ENCODE peak calls at places on chromosomes 1 and 21, in five cellular contexts. Y, E, O, A and K are unnamed samples.

GRCh38 chr1:221598122-221598521 is 143.8 kb downstream of the DUSP10 start:
- DNase-seq in E (no peak), Y (no peak), A (no peak), O (no peak), K (no peak)

GRCh38 chr21:36163780-36164426 is 7.3 kb downstream of the DOP1B start:
- DNase-seq in Y (no peak), E (no peak), O (no peak), A (no peak), K (no peak)

GRCh38 chr1:228085287-228085926 is 2.9 kb downstream of the ARF1 start:
- DNase-seq in A (peak; percentile 90), E (no peak), Y (no peak), O (peak; percentile 66), K (peak; percentile 12)

GRCh38 chr1:81208441-81208840 is 592.3 kb upstream of the ADGRL2 start:
- DNase-seq in A (no peak), E (no peak), Y (no peak), O (peak; percentile 82), K (no peak)

GRCh38 chr1:62462370-62462769 is 25.5 kb downstream of the USP1 start:
- DNase-seq in O (no peak), Y (no peak), A (no peak), E (no peak), K (no peak)

GRCh38 chr1:53826367-53826766 is 11.7 kb downstream of the NDC1 start:
- DNase-seq in E (no peak), Y (no peak), O (no peak), A (peak; percentile 25), K (no peak)

GRCh38 chr21:28758042-28758882 is 234.4 kb downstream of the LTN1 start:
- DNase-seq in O (no peak), A (peak; percentile 29), Y (no peak), E (no peak), K (no peak)

GRCh38 chr21:41966341-41966833 is 12.6 kb upstream of the C2CD2 start:
- DNase-seq in A (no peak), E (no peak), Y (no peak), O (peak; percentile 16), K (no peak)

GRCh38 chr1:76015478-76016103 is 59.0 kb upstream of the ST6GALNAC3 start:
- DNase-seq in A (no peak), Y (no peak), O (no peak), E (no peak), K (no peak)

GRCh38 chr1:112981461-112982233 is 25.7 kb upstream of the SLC16A1 start:
- DNase-seq in E (no peak), A (no peak), Y (no peak), O (no peak), K (no peak)